ENCODE peak calls at places on chromosomes 7 and 10, in eight cellular contexts. Z, L, B, O, V, N, W and K are unnamed samples.

GRCh38 chr10:84665883-84666463 is 337.6 kb downstream of the CCSER2 start:
- DNase-seq in W (no peak), V (no peak), L (no peak), O (no peak), N (no peak), B (no peak), Z (peak; percentile 43), K (no peak)

GRCh38 chr10:125721035-125721434 is 1.5 kb downstream of the EDRF1 start:
- DNase-seq in B (no peak), L (no peak), N (no peak), O (no peak), V (no peak), W (no peak), Z (no peak), K (no peak)

GRCh38 chr7:34497153-34497777 is 160.8 kb upstream of the NPSR1 start:
- DNase-seq in Z (no peak), O (no peak), W (no peak), N (no peak), L (no peak), B (no peak), V (no peak), K (no peak)

GRCh38 chr10:97184971-97185325 is 811 bp downstream of the SLIT1 start:
- DNase-seq in L (no peak), O (no peak), N (no peak), B (no peak), Z (no peak), V (no peak), W (no peak), K (no peak)

GRCh38 chr7:74300951-74301350 is 11.7 kb downstream of the CLIP2 start:
- DNase-seq in V (no peak), B (no peak), Z (no peak), L (no peak), W (no peak), N (no peak), O (no peak), K (no peak)

GRCh38 chr10:71769279-71769823 is 4.0 kb downstream of the VSIR start:
- DNase-seq in Z (no peak), L (no peak), B (no peak), N (no peak), W (no peak), O (no peak), V (no peak), K (no peak)

GRCh38 chr7:131190146-131190545 is 137.5 kb upstream of the MKLN1 start:
- DNase-seq in L (no peak), N (no peak), O (peak; percentile 34), Z (no peak), V (no peak), B (no peak), W (peak; percentile 74), K (no peak)

GRCh38 chr10:100359529-100360150 is 12.6 kb downstream of the SCD start:
- DNase-seq in V (no peak), Z (peak; percentile 46), B (no peak), O (no peak), W (no peak), N (no peak), L (no peak), K (no peak)

GRCh38 chr7:143387156-143387975 is 6.2 kb downstream of the ZYX start:
- DNase-seq in Z (no peak), L (no peak), W (peak; percentile 68), N (no peak), O (no peak), V (no peak), B (no peak), K (peak; percentile 81)

GRCh38 chr7:81256991-81257390 is 338.1 kb upstream of the SEMA3C start:
- DNase-seq in W (no peak), N (no peak), L (no peak), V (no peak), O (no peak), B (no peak), Z (peak; percentile 31), K (no peak)

GRCh38 chr10:118332948-118333710 is 9.0 kb downstream of the FAM204A start:
- DNase-seq in W (no peak), O (no peak), Z (no peak), N (no peak), B (no peak), L (no peak), V (no peak), K (no peak)

GRCh38 chr10:106387063-106387462 is 777.4 kb downstream of the SORCS1 start:
- DNase-seq in V (no peak), W (no peak), B (no peak), N (no peak), O (no peak), L (no peak), Z (no peak), K (no peak)

GRCh38 chr10:28217848-28218247 is 85.0 kb downstream of the MPP7 start:
- DNase-seq in Z (no peak), N (no peak), B (no peak), V (no peak), L (no peak), W (no peak), O (no peak), K (no peak)

GRCh38 chr10:8061274-8062211 is 7.1 kb downstream of the GATA3 start:
- DNase-seq in B (no peak), Z (no peak), W (no peak), L (no peak), N (no peak), O (no peak), V (no peak), K (no peak)

GRCh38 chr10:69474688-69475432 is 23.6 kb downstream of the TSPAN15 start:
- DNase-seq in B (no peak), W (peak; percentile 83), L (peak; percentile 81), N (no peak), O (peak; percentile 56), V (no peak), Z (no peak), K (no peak)

GRCh38 chr10:75407296-75407715 is 5.7 kb upstream of the ZNF503 start:
- DNase-seq in W (no peak), Z (no peak), O (no peak), N (peak; percentile 60), B (no peak), V (no peak), L (no peak), K (no peak)

GRCh38 chr7:97014145-97014544 is 8.8 kb downstream of the DLX6 start:
- DNase-seq in W (no peak), O (no peak), Z (no peak), V (no peak), L (no peak), N (no peak), B (no peak), K (no peak)

GRCh38 chr10:131216681-131217230 is 94.8 kb downstream of the TCERG1L start:
- DNase-seq in L (no peak), N (no peak), O (no peak), W (no peak), B (no peak), Z (no peak), V (peak; percentile 44), K (no peak)

GRCh38 chr10:21317902-21318301 is 207.6 kb downstream of the SKIDA1 start:
- DNase-seq in V (no peak), N (no peak), O (no peak), W (no peak), L (no peak), B (no peak), Z (no peak), K (peak; percentile 53)

GRCh38 chr7:116670409-116671036 is 1.5 kb upstream of the MET start:
- DNase-seq in L (no peak), V (no peak), Z (no peak), W (no peak), N (no peak), O (no peak), B (no peak), K (no peak)

GRCh38 chr7:157846281-157846680 is 509.5 kb downstream of the DNAJB6 start:
- DNase-seq in V (no peak), L (no peak), N (no peak), B (no peak), W (no peak), Z (no peak), O (no peak), K (no peak)

GRCh38 chr10:132331956-132332749 is at the start of gene LRRC27:
- DNase-seq in B (peak; percentile 100), L (peak; percentile 98), W (peak; percentile 99), O (peak; percentile 98), V (peak; percentile 99), N (peak; percentile 99), Z (peak; percentile 96), K (peak; percentile 100)
- TF ChIP-seq POLR2A in B (no peak), L (peak; percentile 54), W (no peak), O (no peak), V (no peak), N (no peak), Z (no peak), K (no peak)

GRCh38 chr7:134480730-134481129 is 21.8 kb upstream of the AKR1B1 start:
- DNase-seq in L (no peak), O (no peak), V (no peak), N (no peak), B (no peak), Z (no peak), W (no peak), K (no peak)

GRCh38 chr7:134477954-134478353 is 19.1 kb upstream of the AKR1B1 start:
- DNase-seq in O (no peak), W (no peak), V (no peak), L (no peak), B (no peak), Z (no peak), N (no peak), K (no peak)

GRCh38 chr7:134480202-134480601 is 21.3 kb upstream of the AKR1B1 start:
- DNase-seq in B (no peak), L (no peak), Z (no peak), N (no peak), O (no peak), W (no peak), V (no peak), K (no peak)

GRCh38 chr7:134481167-134481566 is 22.3 kb upstream of the AKR1B1 start:
- DNase-seq in O (no peak), V (no peak), B (no peak), W (no peak), L (no peak), N (no peak), Z (no peak), K (no peak)

DNA sequence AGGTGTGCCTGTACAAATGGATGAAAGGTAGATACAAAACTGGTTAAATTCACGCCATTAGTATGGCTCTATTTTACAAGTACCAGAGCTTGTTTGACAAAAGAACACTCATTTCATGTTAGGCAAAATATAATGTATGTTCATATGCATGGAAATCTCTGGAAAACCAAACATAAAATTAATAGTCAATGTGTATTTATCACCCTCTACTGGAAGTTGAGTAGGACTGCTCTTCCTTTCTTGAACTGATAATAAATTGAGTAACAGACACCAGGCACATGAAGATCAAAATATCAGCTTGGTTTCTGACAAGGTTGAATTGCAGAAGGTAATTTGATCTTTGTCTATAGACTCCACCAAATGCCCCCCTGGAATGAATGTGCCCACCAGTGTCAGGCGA is 19.8 kb upstream of the AKR1B1 start:
- DNase-seq in L (no peak), W (no peak), N (no peak), Z (no peak), O (no peak), V (no peak), B (no peak), K (no peak)
- TF ChIP-seq CTCF in L (no peak), W (no peak), N (no peak), Z (no peak), O (no peak), V (no peak), B (no peak), K (no peak)

GRCh38 chr10:92696606-92697383 is 7.0 kb downstream of the HHEX start:
- DNase-seq in W (no peak), N (no peak), B (no peak), L (no peak), V (no peak), Z (no peak), O (no peak), K (no peak)
- TF ChIP-seq POLR2A in W (no peak), N (no peak), B (no peak), L (no peak), V (no peak), Z (no peak), O (no peak), K (no peak)

GRCh38 chr10:13348216-13349017 is at the start of gene SEPHS1:
- DNase-seq in L (peak; percentile 63), V (peak; percentile 57), B (peak; percentile 85), Z (peak; percentile 78), O (peak; percentile 76), W (peak; percentile 84), N (peak; percentile 71), K (peak; percentile 93)
- TF ChIP-seq CTCF in L (no peak), V (no peak), B (no peak), Z (no peak), O (no peak), W (peak; percentile 3), N (no peak), K (no peak)